ENCODE peak calls at places on chromosomes 16 and 17, in nine cellular contexts. W, R, M, E, D, T, Y, I and N are unnamed samples.

GRCh38 chr17:83126275-83126930 is 47.0 kb downstream of the METRNL start:
- DNase-seq in D (no peak), I (no peak), T (no peak), M (no peak), R (no peak), Y (no peak), E (no peak), W (no peak), N (no peak)

GRCh38 chr16:1669698-1670097 is 8.4 kb upstream of the JPT2 start:
- DNase-seq in T (no peak), R (no peak), W (no peak), M (no peak), I (no peak), D (no peak), Y (no peak), E (no peak), N (no peak)

GRCh38 chr17:30956764-30957374 is 14.0 kb upstream of the RNF135 start:
- DNase-seq in W (no peak), Y (no peak), D (no peak), E (no peak), R (peak; percentile 65), T (no peak), M (no peak), I (no peak), N (no peak)

GRCh38 chr17:27980035-27980434 is 62.4 kb upstream of the NLK start:
- DNase-seq in T (no peak), W (peak; percentile 13), D (no peak), E (no peak), M (no peak), I (no peak), Y (no peak), R (peak; percentile 56), N (peak; percentile 42)

GRCh38 chr17:67157732-67158639 is 87.0 kb downstream of the HELZ start:
- DNase-seq in T (no peak), W (no peak), I (no peak), E (no peak), M (no peak), Y (no peak), R (peak; percentile 12), D (no peak), N (no peak)

GRCh38 chr17:44074911-44075285 is 4.4 kb downstream of the G6PC3 start:
- DNase-seq in D (no peak), I (no peak), W (no peak), Y (no peak), M (no peak), E (no peak), R (no peak), T (no peak), N (no peak)

GRCh38 chr17:1634841-1635650 is 6.4 kb upstream of the SLC43A2 start:
- DNase-seq in Y (no peak), M (no peak), E (no peak), D (no peak), R (no peak), I (no peak), W (no peak), T (no peak), N (no peak)

GRCh38 chr17:65556014-65556909 is 5.2 kb downstream of the AXIN2 start:
- DNase-seq in E (peak; percentile 91), W (no peak), M (peak; percentile 81), Y (peak; percentile 95), I (peak; percentile 98), T (no peak), D (peak; percentile 83), R (peak; percentile 55), N (no peak)

GRCh38 chr16:70432800-70433455 is 6.0 kb downstream of the ST3GAL2 start:
- DNase-seq in E (peak; percentile 15), M (no peak), T (peak; percentile 49), R (no peak), D (no peak), I (no peak), Y (no peak), W (no peak), N (no peak)

GRCh38 chr16:85991425-85991824 is 92.5 kb downstream of the IRF8 start:
- DNase-seq in T (no peak), R (no peak), D (no peak), Y (no peak), I (no peak), E (no peak), M (no peak), W (no peak), N (no peak)

GRCh38 chr17:68199837-68200688 is 47.8 kb upstream of the AMZ2 start:
- DNase-seq in D (no peak), M (no peak), I (no peak), W (no peak), E (peak; percentile 33), T (no peak), Y (peak; percentile 58), R (no peak), N (no peak)

GRCh38 chr16:30805056-30805369 is 18.0 kb upstream of the ZNF629 start:
- DNase-seq in I (no peak), T (no peak), R (no peak), M (no peak), W (no peak), D (no peak), Y (peak; percentile 59), E (no peak), N (no peak)

GRCh38 chr16:77898671-77899211 is 110.4 kb downstream of the VAT1L start:
- DNase-seq in I (no peak), T (no peak), M (no peak), E (peak; percentile 10), R (no peak), Y (no peak), D (no peak), W (no peak), N (no peak)

GRCh38 chr17:80092959-80093358 is 8.4 kb upstream of the GAA start:
- DNase-seq in T (peak; percentile 23), I (no peak), D (no peak), Y (no peak), W (no peak), E (no peak), M (no peak), R (no peak), N (no peak)

GRCh38 chr17:50207792-50208567 is 6.5 kb upstream of the COL1A1 start:
- DNase-seq in R (no peak), E (no peak), W (no peak), I (no peak), Y (peak; percentile 52), T (no peak), D (no peak), M (no peak), N (no peak)

GRCh38 chr16:49810769-49811315 is 45.1 kb downstream of the ZNF423 start:
- DNase-seq in W (no peak), R (no peak), I (no peak), D (no peak), E (no peak), Y (no peak), T (no peak), M (no peak), N (no peak)

GRCh38 chr17:58968662-58969061 is 138.0 kb downstream of the TRIM37 start:
- DNase-seq in W (no peak), E (no peak), I (no peak), R (no peak), T (no peak), D (no peak), Y (no peak), M (no peak), N (no peak)

GRCh38 chr16:11006666-11007065 is 62.3 kb downstream of the CLEC16A start:
- DNase-seq in E (no peak), W (no peak), R (no peak), Y (no peak), T (no peak), D (no peak), M (no peak), I (no peak), N (no peak)

GRCh38 chr17:74639704-74640142 is 16.2 kb upstream of the CD300E start:
- DNase-seq in E (no peak), R (no peak), D (no peak), I (no peak), Y (no peak), W (no peak), T (peak; percentile 17), M (no peak), N (no peak)

GRCh38 chr16:14202095-14202494 is 131.0 kb downstream of the MRTFB start:
- DNase-seq in D (no peak), I (no peak), T (no peak), E (no peak), Y (no peak), W (no peak), R (no peak), M (no peak), N (no peak)

GRCh38 chr17:8552582-8553320 is 77.8 kb downstream of the MYH10 start:
- DNase-seq in E (no peak), T (no peak), W (peak; percentile 25), I (no peak), M (no peak), R (no peak), Y (no peak), D (no peak), N (no peak)

GRCh38 chr16:27951752-27952151 is 111.8 kb downstream of the GSG1L start:
- DNase-seq in Y (no peak), W (no peak), E (no peak), M (no peak), R (no peak), D (no peak), T (no peak), I (no peak), N (no peak)

GRCh38 chr17:22599322-22599721 is 907.0 kb downstream of the KCNJ18 start:
- DNase-seq in E (no peak), M (no peak), T (no peak), D (no peak), R (no peak), Y (no peak), W (no peak), I (no peak), N (no peak)

GRCh38 chr16:84919267-84919666 is 92.1 kb downstream of the ZDHHC7 start:
- DNase-seq in E (no peak), R (no peak), T (no peak), I (no peak), W (no peak), Y (no peak), D (no peak), M (no peak), N (no peak)

GRCh38 chr17:82338858-82339633 is 5.5 kb upstream of the SECTM1 start:
- DNase-seq in D (no peak), T (no peak), W (no peak), I (no peak), Y (no peak), R (peak; percentile 82), M (no peak), E (peak; percentile 55), N (peak; percentile 85)

GRCh38 chr17:43216762-43217613 is 5.3 kb downstream of the TMEM106A start:
- DNase-seq in E (no peak), R (no peak), T (no peak), I (no peak), M (no peak), W (no peak), Y (no peak), D (no peak), N (no peak)

GRCh38 chr16:31474778-31475738 is 3.1 kb downstream of the TGFB1I1 start:
- DNase-seq in D (no peak), T (no peak), W (no peak), Y (no peak), I (no peak), M (no peak), R (no peak), E (no peak), N (no peak)

GRCh38 chr17:81465912-81466311 is 46.7 kb downstream of the ACTG1 start:
- DNase-seq in D (no peak), W (no peak), R (no peak), T (no peak), I (no peak), E (no peak), Y (no peak), M (no peak), N (no peak)

GRCh38 chr16:67260426-67261063 is 11.8 kb downstream of the SLC9A5 start:
- DNase-seq in E (peak; percentile 61), R (peak; percentile 55), T (peak; percentile 20), I (no peak), D (no peak), W (no peak), Y (no peak), M (peak; percentile 85), N (peak; percentile 39)